ENCODE peak calls at places on chromosome X, in four cellular contexts. H, Z, W and X are unnamed samples.

GRCh38 chrX:71222929-71223328 is at the start of gene GJB1:
- DNase-seq in H (no peak), Z (no peak), W (no peak), X (no peak)

GRCh38 chrX:30906726-30907125 is 17.7 kb upstream of the TAB3 start:
- DNase-seq in H (peak; percentile 92), Z (no peak), W (no peak), X (no peak)

GRCh38 chrX:153708415-153708814 is 15.8 kb downstream of the BCAP31 start:
- DNase-seq in H (peak; percentile 74), Z (peak; percentile 81), W (peak; percentile 16), X (peak; percentile 33)

GRCh38 chrX:9122504-9123245 is 88.7 kb upstream of the FAM9B start:
- DNase-seq in H (no peak), Z (no peak), W (no peak), X (no peak)

GRCh38 chrX:39309018-39309620 is 507.9 kb downstream of the MID1IP1 start:
- DNase-seq in H (peak; percentile 72), Z (no peak), W (no peak), X (no peak)

GRCh38 chrX:46125139-46125538 is 420.1 kb downstream of the ZNF674 start:
- DNase-seq in H (no peak), Z (no peak), W (no peak), X (no peak)

GRCh38 chrX:40058719-40059118 is 39.0 kb downstream of the BCOR start:
- DNase-seq in H (no peak), Z (peak; percentile 48), W (no peak), X (no peak)

GRCh38 chrX:9189286-9189685 is 155.4 kb upstream of the FAM9B start:
- DNase-seq in H (no peak), Z (no peak), W (no peak), X (no peak)

GRCh38 chrX:27336466-27337091 is 126.6 kb downstream of the PPP4R3C start:
- DNase-seq in H (no peak), Z (peak; percentile 42), W (no peak), X (no peak)

GRCh38 chrX:43881410-43882293 is 598 bp downstream of the MAOB start:
- DNase-seq in H (no peak), Z (peak; percentile 10), W (no peak), X (no peak)

GRCh38 chrX:123860506-123860840 is 620 bp downstream of the XIAP start:
- DNase-seq in H (no peak), Z (peak; percentile 62), W (no peak), X (no peak)

GRCh38 chrX:101682723-101683122 is 23.1 kb upstream of the ARMCX2 start:
- DNase-seq in H (peak; percentile 63), Z (no peak), W (no peak), X (no peak)

GRCh38 chrX:139724626-139725025 is 16.7 kb upstream of the MCF2 start:
- DNase-seq in H (peak; percentile 40), Z (no peak), W (no peak), X (no peak)

GRCh38 chrX:105821471-105822081 is 763 bp upstream of the NRK start:
- DNase-seq in H (peak; percentile 52), Z (peak; percentile 8), W (no peak), X (peak; percentile 4)

GRCh38 chrX:44245730-44246129 is 97.7 kb downstream of the EFHC2 start:
- DNase-seq in H (no peak), Z (no peak), W (no peak), X (no peak)

DNA sequence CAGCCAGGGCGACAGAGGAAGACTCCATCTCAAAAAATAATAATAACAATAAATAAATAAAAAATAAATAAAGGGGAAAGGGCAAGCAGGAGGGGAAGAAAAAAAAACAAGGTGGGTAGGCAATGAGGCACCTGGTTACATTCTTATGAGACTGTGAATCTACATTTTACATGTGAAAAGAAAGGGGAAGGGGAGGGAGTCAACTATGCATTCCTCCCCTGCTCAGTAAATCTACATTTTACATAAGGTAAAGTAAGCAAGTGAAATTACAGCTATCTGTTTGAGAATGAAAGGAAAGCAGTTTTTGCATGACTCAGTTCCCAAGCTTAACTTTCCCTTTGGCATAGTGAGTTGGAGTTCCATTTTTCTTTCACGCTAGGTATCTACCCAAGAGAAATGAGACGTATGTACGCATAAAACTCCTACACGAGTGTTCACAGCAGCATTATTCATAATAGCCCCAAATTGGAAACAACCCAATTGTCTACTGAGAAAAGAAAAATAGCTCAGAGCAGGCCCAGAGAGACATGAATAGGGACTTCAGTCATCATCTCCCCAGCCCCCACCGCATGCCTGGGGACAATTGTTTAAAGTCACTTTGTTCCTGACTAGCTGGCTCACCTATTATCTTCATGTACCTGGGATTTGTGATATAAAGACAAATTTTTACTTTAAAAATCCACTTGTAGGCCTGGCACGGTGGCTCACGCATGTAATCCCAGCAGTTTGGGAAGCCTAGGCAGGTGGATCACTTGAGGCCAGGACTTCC is 52.4 kb downstream of the DDX3X start:
- DNase-seq in H (peak; percentile 47), Z (no peak), W (no peak), X (no peak)
- H3K4me3 ChIP-seq in H (no peak overlapping the region), Z (no peak overlapping the region), W (no peak overlapping the region), X (no peak overlapping the region)

DNA sequence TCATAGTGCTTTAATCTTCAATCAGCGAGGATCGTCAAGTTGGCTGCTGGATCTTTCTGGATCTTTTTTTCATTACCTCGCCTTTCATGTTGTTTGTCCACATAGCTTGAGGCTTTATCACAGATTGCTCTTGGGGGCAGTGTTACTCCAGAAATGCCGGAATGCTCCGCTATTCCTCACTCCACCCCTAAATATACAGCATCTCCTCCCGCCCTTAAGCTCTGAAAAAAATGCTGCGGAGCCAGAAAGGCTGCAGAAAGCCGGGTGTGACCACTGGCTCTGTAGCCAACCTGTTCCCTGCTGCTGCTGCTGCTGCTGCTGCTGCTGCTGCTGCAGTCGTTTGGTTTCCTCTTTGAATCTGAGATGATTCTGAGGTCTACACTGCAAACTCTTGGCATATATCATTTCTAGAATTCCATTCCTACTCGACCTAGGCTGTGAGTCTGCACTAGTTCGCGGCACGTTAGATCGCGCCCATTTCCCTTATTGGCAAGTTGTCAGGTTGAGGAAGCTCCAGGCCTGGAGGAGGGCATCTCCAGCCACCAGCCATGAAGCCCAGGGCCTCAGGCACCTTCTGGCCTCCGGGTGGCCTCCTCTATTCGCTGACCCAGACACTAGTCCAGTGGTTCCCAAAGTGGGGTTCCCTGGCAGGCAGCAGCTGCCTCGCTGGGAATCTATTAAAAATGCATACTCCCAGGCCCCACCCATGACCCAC is 34.2 kb downstream of the WDR13 start:
- DNase-seq in H (peak; percentile 71), Z (peak; percentile 85), W (peak; percentile 49), X (peak; percentile 81)
- H3K4me3 ChIP-seq in H (no peak overlapping the region), Z (no peak overlapping the region), W (no peak overlapping the region), X (peak overlapping the region; percentile 25)

DNA sequence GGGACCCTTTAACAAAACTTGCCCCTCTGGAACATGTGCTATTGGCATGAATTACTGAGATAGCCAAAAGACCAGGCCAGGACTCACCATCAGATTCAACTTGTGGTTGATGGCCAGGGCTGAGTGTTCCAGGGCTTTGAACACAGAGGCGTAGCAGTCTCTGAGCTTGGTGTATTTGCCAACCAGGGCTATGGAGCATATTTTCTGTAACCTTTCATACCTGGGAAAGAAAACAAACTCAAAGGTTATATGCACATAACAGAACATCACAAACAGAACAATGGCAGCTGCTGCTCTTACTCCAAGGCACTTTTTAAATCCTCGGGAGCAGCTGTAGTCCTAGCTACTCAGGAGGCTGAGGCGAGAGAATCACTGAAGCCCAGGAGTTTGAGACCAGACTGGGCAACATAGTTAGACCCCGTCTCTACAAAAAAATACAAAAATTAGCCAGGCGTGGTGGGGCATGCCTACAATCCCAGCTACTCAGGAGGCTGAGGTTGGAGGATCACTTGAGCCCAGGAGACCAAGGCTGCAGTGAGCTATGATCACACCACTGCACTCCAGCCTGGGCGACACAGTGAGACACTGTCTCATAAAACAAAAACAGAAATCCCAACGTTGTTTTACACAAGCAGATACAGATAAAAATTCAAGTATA is 29.3 kb downstream of the CTPS2 start:
- DNase-seq in H (no peak), Z (no peak), W (no peak), X (no peak)
- H3K4me3 ChIP-seq in H (no peak overlapping the region), Z (no peak overlapping the region), W (no peak overlapping the region), X (no peak overlapping the region)

GRCh38 chrX:53223068-53223693 is 1.8 kb downstream of the KDM5C start:
- DNase-seq in H (no peak), Z (peak; percentile 26), W (no peak), X (no peak)
- H3K4me3 ChIP-seq in H (peak overlapping the region; percentile 84), Z (peak overlapping the region; percentile 80), W (peak overlapping the region; percentile 73), X (peak overlapping the region; percentile 76)

GRCh38 chrX:77493677-77494553 is 46.7 kb downstream of the FGF16 start:
- DNase-seq in H (peak; percentile 70), Z (no peak), W (peak; percentile 28), X (peak; percentile 67)
- H3K4me3 ChIP-seq in H (no peak overlapping the region), Z (no peak overlapping the region), W (no peak overlapping the region), X (no peak overlapping the region)

DNA sequence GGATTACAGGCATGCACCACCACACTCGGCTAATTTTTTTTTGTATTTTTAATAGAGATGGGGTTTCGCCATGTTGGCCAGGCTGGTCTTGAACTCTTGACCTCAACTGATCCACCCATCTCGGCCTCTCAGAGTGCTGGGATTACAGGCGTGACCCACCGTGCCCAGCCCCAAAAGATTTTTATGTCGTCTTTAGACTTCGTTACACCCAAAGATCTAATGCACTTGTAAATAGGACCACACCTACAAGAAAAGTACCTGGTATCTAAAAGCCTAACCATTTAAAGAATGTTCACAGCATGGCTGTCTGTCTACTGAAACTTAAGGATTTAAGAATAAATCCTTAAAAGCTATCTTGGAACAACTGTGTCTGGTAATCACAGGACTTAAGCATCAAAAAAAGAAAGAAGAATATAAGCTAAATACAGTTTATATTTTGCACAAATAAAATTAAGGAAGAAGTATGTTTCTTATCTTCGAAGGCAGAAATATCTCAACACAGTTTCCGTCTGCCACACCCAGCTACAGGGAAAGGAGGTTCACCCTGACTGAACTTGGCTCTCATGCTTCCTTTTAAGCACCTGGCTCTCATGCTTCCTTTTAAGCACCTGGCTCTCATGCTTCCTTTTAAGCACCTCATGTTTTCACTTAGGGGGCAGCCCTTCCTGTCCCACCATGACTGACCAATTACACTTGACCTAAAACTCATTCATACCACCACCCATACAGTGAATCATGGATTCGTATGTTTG is 92.0 kb upstream of the STS start:
- DNase-seq in H (no peak), Z (peak; percentile 58), W (no peak), X (no peak)
- H3K4me3 ChIP-seq in H (no peak overlapping the region), Z (no peak overlapping the region), W (no peak overlapping the region), X (no peak overlapping the region)

DNA sequence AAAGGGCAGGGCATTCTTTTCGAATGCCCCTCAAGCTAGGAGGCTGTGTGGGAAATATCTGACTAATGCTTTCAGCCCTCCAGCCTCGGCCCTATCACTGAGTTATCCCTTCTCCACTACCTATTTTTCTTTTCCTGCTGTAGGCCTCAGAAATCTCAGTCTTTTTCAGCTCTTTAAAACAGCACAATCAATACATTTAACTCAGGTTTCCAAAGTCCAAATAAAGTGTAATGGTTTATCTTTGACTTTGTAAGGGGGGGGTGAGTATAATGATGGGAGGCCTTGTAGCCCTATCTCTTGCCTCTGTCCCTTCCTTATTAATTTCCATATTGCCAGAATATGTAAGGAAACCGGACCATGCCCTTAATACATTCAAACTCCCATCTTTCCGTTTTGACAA is 1.6 kb upstream of the WNK3 start:
- DNase-seq in H (no peak), Z (no peak), W (no peak), X (no peak)
- H3K4me3 ChIP-seq in H (peak overlapping the region; percentile 55), Z (no peak overlapping the region), W (no peak overlapping the region), X (no peak overlapping the region)